ENCODE peak calls at places on chromosomes 12 and 14, in ten cellular contexts. P is A673, U is left ventricle myocardium inferior, X is gastrocnemius medialis, R is tibial nerve, N is psoas muscle, L is HCT116, T is A549, E is breast epithelium, I is tibial artery. G is an unnamed sample.

GRCh38 chr12:108975024-108975593 is 45.8 kb downstream of the SVOP start:
- DNase-seq in P (no peak), U (no peak), X (no peak), R (no peak), N (no peak), L (no peak), T (no peak), E (no peak), I (no peak), G (no peak)

GRCh38 chr12:50166776-50167025 is 468 bp downstream of the CERS5 start:
- DNase-seq in P (no peak), U (peak; percentile 32), X (no peak), R (no peak), N (peak; percentile 49), L (no peak), T (no peak), E (no peak), I (no peak), G (peak; percentile 41)

GRCh38 chr12:12499909-12500604 is 62.6 kb downstream of the DUSP16 start:
- DNase-seq in P (no peak), U (no peak), X (no peak), R (no peak), N (no peak), L (no peak), T (no peak), E (no peak), I (no peak), G (no peak)

GRCh38 chr12:182381-182883 is 31.5 kb downstream of the SLC6A12 start:
- DNase-seq in P (no peak), U (peak; percentile 41), X (no peak), R (no peak), N (no peak), L (no peak), T (peak; percentile 25), E (no peak), I (no peak), G (peak; percentile 63)

GRCh38 chr12:132565365-132565764 is 45.0 kb downstream of the LRCOL1 start:
- DNase-seq in P (no peak), U (no peak), X (no peak), R (no peak), N (no peak), L (no peak), T (no peak), E (no peak), I (no peak), G (no peak)

GRCh38 chr12:29278673-29279420 is 102.1 kb downstream of the ERGIC2 start:
- DNase-seq in P (no peak), U (no peak), X (no peak), R (no peak), N (no peak), L (no peak), T (no peak), E (no peak), I (no peak), G (no peak)

GRCh38 chr14:58426819-58427288 is 477 bp downstream of the TIMM9 start:
- DNase-seq in P (peak; percentile 73), U (peak; percentile 57), X (peak; percentile 30), R (peak; percentile 48), N (peak; percentile 63), L (no peak), T (peak; percentile 85), E (no peak), I (peak; percentile 74), G (peak; percentile 68)

GRCh38 chr14:64956697-64957412 is 14.3 kb upstream of the GPX2 start:
- DNase-seq in P (no peak), U (no peak), X (no peak), R (no peak), N (no peak), L (no peak), T (no peak), E (peak; percentile 0), I (peak; percentile 37), G (no peak)

GRCh38 chr12:712172-712863 is 40.1 kb upstream of the WNK1 start:
- DNase-seq in P (no peak), U (no peak), X (no peak), R (no peak), N (no peak), L (no peak), T (no peak), E (no peak), I (no peak), G (no peak)

GRCh38 chr14:23570806-23571483 is 3.4 kb upstream of the AP1G2 start:
- DNase-seq in P (no peak), U (no peak), X (no peak), R (no peak), N (no peak), L (no peak), T (no peak), E (peak; percentile 47), I (no peak), G (no peak)
- H3K27ac ChIP-seq in P (no peak overlapping the region), U (no peak overlapping the region), X (no peak overlapping the region), R (no peak overlapping the region), N (no peak overlapping the region), L (no peak overlapping the region), T (no peak overlapping the region), E (no peak overlapping the region), I (no peak overlapping the region), G (no peak overlapping the region)

DNA sequence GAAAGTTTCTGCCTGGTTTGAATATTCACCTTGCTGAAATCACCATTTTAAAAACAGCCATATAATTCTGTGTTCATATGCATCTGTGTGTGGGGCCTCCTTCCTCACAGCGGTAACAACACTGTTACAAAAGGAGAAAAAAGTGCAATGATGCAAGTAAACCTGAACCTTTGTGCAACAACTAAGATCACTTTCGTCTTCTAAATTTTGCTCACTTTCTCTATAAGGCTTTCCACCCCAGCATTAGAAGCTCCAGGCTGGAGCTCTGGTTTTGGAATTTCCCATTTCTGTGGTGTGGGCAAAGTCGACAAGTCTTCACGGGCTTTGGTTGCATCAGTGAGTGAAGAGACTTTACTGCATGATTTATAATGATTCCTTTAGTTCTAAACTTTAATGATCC is 18.4 kb downstream of the FGD6 start:
- DNase-seq in P (no peak), U (no peak), X (no peak), R (no peak), N (no peak), L (no peak), T (peak; percentile 31), E (no peak), I (no peak), G (no peak)
- H3K4me3 ChIP-seq in P (no peak overlapping the region), U (no peak overlapping the region), X (no peak overlapping the region), R (no peak overlapping the region), N (no peak overlapping the region), L (no peak overlapping the region), T (peak overlapping the region; percentile 10), E (no peak overlapping the region), I (no peak overlapping the region), G (no peak overlapping the region)

DNA sequence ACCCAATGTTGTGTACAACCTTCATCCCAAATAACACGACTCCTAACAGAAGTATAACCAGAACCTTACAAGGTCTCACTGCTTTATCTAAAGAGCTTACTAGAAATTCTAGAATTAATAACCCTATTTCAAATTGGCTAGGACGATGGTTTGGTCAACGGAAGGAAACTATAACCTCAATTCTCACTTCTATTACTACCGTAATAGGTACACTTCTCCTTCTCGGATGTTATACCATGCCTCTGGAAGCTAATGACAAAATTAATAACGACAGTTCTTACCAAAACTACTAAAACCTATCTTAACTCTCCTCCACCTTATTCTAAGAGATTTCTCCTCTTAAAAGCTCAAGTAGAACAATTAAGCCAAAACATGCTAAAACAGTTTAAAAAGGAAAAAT is 23.6 kb upstream of the UBC start:
- DNase-seq in P (no peak), U (no peak), X (no peak), R (no peak), N (no peak), L (no peak), T (no peak), E (no peak), I (no peak), G (no peak)
- H3K27ac ChIP-seq in P (peak overlapping the region; percentile 80), U (peak overlapping the region; percentile 93), X (peak overlapping the region; percentile 95), R (peak overlapping the region; percentile 96), N (peak overlapping the region; percentile 93), L (peak overlapping the region; percentile 91), T (peak overlapping the region; percentile 92), E (peak overlapping the region; percentile 97), I (peak overlapping the region; percentile 87), G (peak overlapping the region; percentile 94)

DNA sequence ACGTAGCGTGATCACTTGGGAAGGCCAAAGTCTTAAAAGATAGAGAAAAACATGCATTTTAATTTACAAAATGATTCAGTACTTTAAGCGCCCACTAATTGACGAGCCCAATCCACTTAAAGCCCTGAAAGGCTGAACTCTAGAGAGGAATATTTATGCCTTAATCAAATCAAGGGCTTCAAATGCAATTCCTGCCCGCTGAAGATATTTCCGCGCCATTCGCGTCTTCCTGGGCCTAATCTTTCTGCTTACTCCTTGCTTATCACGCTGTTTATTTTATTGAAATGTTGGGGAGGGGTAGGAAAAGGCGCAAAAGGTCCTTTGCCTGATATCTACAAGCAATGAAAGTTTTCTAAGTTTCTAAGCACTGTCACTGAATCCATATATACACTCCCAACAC is 4.0 kb downstream of the TBX3 start:
- DNase-seq in P (no peak), U (no peak), X (no peak), R (no peak), N (no peak), L (no peak), T (no peak), E (no peak), I (no peak), G (no peak)
- H3K4me3 ChIP-seq in P (no peak overlapping the region), U (peak overlapping the region; percentile 78), X (peak overlapping the region; percentile 79), R (no peak overlapping the region), N (peak overlapping the region; percentile 78), L (no peak overlapping the region), T (peak overlapping the region; percentile 57), E (peak overlapping the region; percentile 73), I (no peak overlapping the region), G (no peak overlapping the region)

GRCh38 chr14:52802597-52802996 is 11.2 kb upstream of the GNPNAT1 start:
- DNase-seq in P (no peak), U (no peak), X (no peak), R (no peak), N (no peak), L (no peak), T (peak; percentile 31), E (no peak), I (no peak), G (no peak)

DNA sequence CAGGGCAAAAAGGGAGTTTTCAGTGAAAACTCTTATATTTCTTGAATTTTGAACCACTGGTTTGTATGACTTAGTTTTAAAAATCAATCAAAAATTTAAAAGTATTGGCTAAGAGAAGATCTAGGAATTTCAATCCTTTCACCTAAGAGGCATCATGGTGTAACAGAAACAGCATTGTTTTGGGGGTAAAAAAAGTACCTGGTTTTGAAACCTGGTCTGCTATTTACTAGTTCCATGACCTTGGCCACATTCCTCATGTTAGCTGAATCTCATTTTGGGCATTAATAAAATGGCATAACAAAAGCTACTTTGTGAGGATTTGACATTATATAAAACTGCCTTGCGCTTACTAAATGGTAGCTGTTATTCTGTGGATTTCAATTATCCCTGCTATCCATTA is 16.7 kb upstream of the GNPNAT1 start:
- DNase-seq in P (no peak), U (no peak), X (no peak), R (no peak), N (no peak), L (no peak), T (no peak), E (no peak), I (no peak), G (no peak)
- H3K27ac ChIP-seq in P (no peak overlapping the region), U (no peak overlapping the region), X (no peak overlapping the region), R (no peak overlapping the region), N (no peak overlapping the region), L (no peak overlapping the region), T (no peak overlapping the region), E (no peak overlapping the region), I (no peak overlapping the region), G (no peak overlapping the region)